ENCODE peak calls at places on chromosomes 16 and 17, in eight cellular contexts. C, D, E, O, U, R, J and Y are unnamed samples.
A peak's percentile ranks its signal among the peaks of the same experiment; 100 is the strongest.

GRCh38 chr17:81741594-81742452 is 29.7 kb downstream of the SLC25A10 start:
- DNase-seq in O (no peak), J (no peak), C (no peak), R (no peak), E (no peak), U (no peak), D (no peak), Y (no peak)

GRCh38 chr17:64358261-64358788 is 32.3 kb downstream of the PECAM1 start:
- DNase-seq in R (no peak), E (no peak), J (peak; percentile 33), D (no peak), C (no peak), O (no peak), U (no peak), Y (no peak)

GRCh38 chr16:66692341-66692740 is 4.2 kb downstream of the CMTM4 start:
- DNase-seq in E (no peak), C (no peak), J (no peak), O (no peak), U (no peak), R (no peak), D (no peak), Y (no peak)

GRCh38 chr16:57775661-57776469 is 26.4 kb downstream of the KIFC3 start:
- DNase-seq in O (peak; percentile 88), J (peak; percentile 42), C (peak; percentile 78), U (peak; percentile 50), E (no peak), D (peak; percentile 63), R (no peak), Y (peak; percentile 71)

GRCh38 chr17:34354637-34355036 is 1.6 kb upstream of the CCL13 start:
- DNase-seq in R (no peak), J (peak; percentile 21), C (no peak), U (no peak), O (no peak), E (no peak), D (no peak), Y (no peak)

GRCh38 chr16:6576646-6577045 is 756.0 kb upstream of the RBFOX1 start:
- DNase-seq in J (no peak), U (no peak), R (no peak), C (no peak), O (no peak), E (no peak), D (no peak), Y (no peak)

GRCh38 chr17:62794666-62794971 is 13.5 kb downstream of the MARCHF10 start:
- DNase-seq in D (no peak), J (no peak), E (no peak), O (no peak), U (no peak), R (no peak), C (no peak), Y (no peak)

GRCh38 chr16:11240636-11241473 is 15.1 kb downstream of the SOCS1 start:
- DNase-seq in O (peak; percentile 46), J (no peak), E (no peak), R (no peak), U (no peak), C (peak; percentile 25), D (no peak), Y (no peak)

GRCh38 chr17:32558997-32559650 is 72.3 kb downstream of the CDK5R1 start:
- DNase-seq in R (no peak), J (peak; percentile 5), U (no peak), O (no peak), D (no peak), E (no peak), C (no peak), Y (no peak)

GRCh38 chr17:72987166-72987565 is 105.3 kb downstream of the SLC39A11 start:
- DNase-seq in E (no peak), O (no peak), C (no peak), U (no peak), R (no peak), J (no peak), D (no peak), Y (no peak)

GRCh38 chr16:88803264-88803987 is at the start of gene CDT1:
- DNase-seq in J (peak; percentile 79), C (peak; percentile 84), E (peak; percentile 96), O (peak; percentile 87), U (peak; percentile 85), R (peak; percentile 81), D (peak; percentile 91), Y (peak; percentile 83)

GRCh38 chr17:67594115-67594878 is 123.4 kb upstream of the NOL11 start:
- DNase-seq in E (no peak), C (no peak), J (no peak), D (no peak), R (no peak), U (no peak), O (no peak), Y (no peak)

GRCh38 chr17:76080207-76080933 is 1.4 kb downstream of the ZACN start:
- DNase-seq in D (no peak), O (peak; percentile 64), R (no peak), U (no peak), J (no peak), E (no peak), C (peak; percentile 33), Y (no peak)

GRCh38 chr17:78937561-78937960 is 12.4 kb upstream of the TIMP2 start:
- DNase-seq in C (no peak), J (no peak), E (no peak), D (no peak), O (no peak), R (no peak), U (no peak), Y (no peak)

GRCh38 chr17:18277076-18277475 is 16.6 kb downstream of the MIEF2 start:
- DNase-seq in R (no peak), E (no peak), D (no peak), J (no peak), C (no peak), O (no peak), U (no peak), Y (no peak)

GRCh38 chr16:55077231-55077630 is 146.6 kb downstream of the IRX5 start:
- DNase-seq in J (no peak), R (no peak), D (no peak), U (no peak), O (no peak), E (no peak), C (no peak), Y (no peak)

GRCh38 chr16:47719713-47720112 is 258.6 kb downstream of the PHKB start:
- DNase-seq in R (no peak), J (no peak), C (no peak), U (no peak), D (no peak), O (no peak), E (no peak), Y (no peak)

GRCh38 chr17:39231587-39232551 is 6.1 kb upstream of the STAC2 start:
- DNase-seq in C (peak; percentile 81), D (peak; percentile 60), R (peak; percentile 63), O (peak; percentile 62), E (peak; percentile 76), J (peak; percentile 35), U (peak; percentile 50), Y (peak; percentile 43)

GRCh38 chr17:12342609-12343248 is 322.1 kb downstream of the MAP2K4 start:
- DNase-seq in C (peak; percentile 52), O (peak; percentile 21), U (peak; percentile 54), R (no peak), D (peak; percentile 16), J (peak; percentile 34), E (peak; percentile 22), Y (no peak)
- TF ChIP-seq CTCF in C (peak; percentile 48), O (peak; percentile 29), U (peak; percentile 18), R (no peak), D (peak; percentile 51), J (peak; percentile 67), E (peak; percentile 48), Y (peak; percentile 52)

GRCh38 chr16:30491744-30492308 is 19.3 kb downstream of the ITGAL start:
- DNase-seq in C (no peak), U (peak; percentile 24), O (no peak), R (peak; percentile 50), J (peak; percentile 79), E (peak; percentile 66), D (no peak), Y (no peak)
- TF ChIP-seq CTCF in C (no peak), U (no peak), O (no peak), R (no peak), J (no peak), E (no peak), D (no peak), Y (no peak)

GRCh38 chr17:57136355-57136754 is 51.3 kb downstream of the AKAP1 start:
- DNase-seq in J (no peak), C (no peak), D (no peak), R (no peak), E (no peak), U (no peak), O (no peak), Y (no peak)

GRCh38 chr17:57140321-57140720 is 55.3 kb downstream of the AKAP1 start:
- DNase-seq in U (no peak), C (no peak), O (no peak), D (no peak), J (no peak), E (no peak), R (no peak), Y (no peak)

GRCh38 chr17:57135748-57136342 is 50.8 kb downstream of the AKAP1 start:
- DNase-seq in D (no peak), R (no peak), U (no peak), E (no peak), O (no peak), J (no peak), C (no peak), Y (no peak)

GRCh38 chr17:57138030-57138911 is 53.2 kb downstream of the AKAP1 start:
- DNase-seq in C (no peak), D (no peak), U (no peak), J (no peak), O (no peak), E (no peak), R (no peak), Y (no peak)

DNA sequence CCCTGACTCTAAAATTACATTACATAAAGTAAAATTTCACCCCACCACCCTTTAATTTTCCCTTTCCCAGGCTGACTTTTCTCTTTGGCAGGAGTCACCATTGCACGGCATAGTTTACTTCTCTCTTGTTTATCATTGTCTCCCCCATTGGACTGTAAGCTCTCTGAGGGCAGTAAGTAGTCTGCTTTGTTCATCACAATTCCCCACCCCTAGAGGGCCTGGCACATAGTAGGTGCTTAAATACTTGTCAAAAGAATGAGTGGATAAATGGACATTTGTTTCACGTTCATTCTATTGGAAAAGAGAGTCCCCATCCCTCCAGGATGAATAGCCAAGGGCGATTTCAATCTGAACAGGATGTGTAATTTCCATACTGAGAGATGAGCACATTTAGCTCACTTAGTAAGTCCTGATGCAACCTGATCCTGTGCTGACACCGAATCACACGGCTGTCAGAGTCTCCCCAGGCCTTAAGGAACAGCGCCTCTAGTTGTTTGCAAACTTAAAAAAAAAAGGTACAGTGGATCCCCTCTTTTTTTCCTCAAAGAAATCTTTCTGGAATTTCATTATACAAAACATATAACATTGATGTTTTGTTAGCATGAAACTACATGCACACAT is 54.0 kb downstream of the AKAP1 start:
- DNase-seq in J (peak; percentile 14), R (no peak), O (no peak), D (no peak), C (no peak), E (no peak), U (no peak), Y (no peak)
- TF ChIP-seq CTCF in J (no peak), R (no peak), O (no peak), D (no peak), C (no peak), E (no peak), U (no peak), Y (no peak)

DNA sequence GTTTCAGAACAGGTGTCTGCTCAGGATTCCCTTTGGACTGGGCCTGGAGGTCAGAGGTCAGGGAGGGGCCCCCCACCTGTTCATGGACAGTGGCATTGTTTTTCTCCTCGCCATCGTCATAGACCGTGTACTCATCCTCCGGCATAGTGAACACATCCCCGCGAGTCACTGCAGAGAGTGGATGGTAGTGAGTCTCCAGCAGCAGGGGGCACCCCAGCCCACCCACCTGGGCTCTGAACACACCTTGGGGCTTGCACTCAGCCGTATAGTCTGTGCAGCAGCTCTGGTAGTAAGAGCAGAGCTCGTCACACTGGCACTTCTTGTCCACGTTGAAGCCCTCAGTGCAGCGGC is 448 bp downstream of the VTN start:
- DNase-seq in O (no peak), C (no peak), U (no peak), E (no peak), R (no peak), D (no peak), J (no peak), Y (no peak)
- TF ChIP-seq CTCF in O (no peak), C (no peak), U (no peak), E (no peak), R (no peak), D (no peak), J (no peak), Y (no peak)